ENCODE peak calls at places on chromosomes 3 and 15, in nine cellular contexts. E is tibial nerve; C is PC-3; M is stimulated activated CD8-positive, alpha-beta memory T cell treated with anti-CD3 and anti-CD28 coated beads, Interleukin-4, amount 100 ng/mL, for 1 hour; F is stimulated activated naive CD8-positive, alpha-beta T cell treated with anti-CD3 and anti-CD28 coated beads, Interleukin-15, amount 100 ng/mL, for 72 hours; R is hepatocyte; Q is left lung; B is activated CD8-positive, alpha-beta memory T cell treated with anti-CD3 and anti-CD28 coated beads for 48 hours; X is stimulated activated CD4-positive, alpha-beta T cell treated with anti-CD3 and anti-CD28 coated beads, Interleukin-12 subunit alpha, Interleukin-12 subunit beta, amount 100 ng/mL, for 24 hours. J is an unnamed sample.

GRCh38 chr3:120429921-120430361 is 20.9 kb downstream of the FSTL1 start:
- DNase-seq in Q (no peak), B (no peak), E (no peak), F (no peak), X (no peak), R (no peak), C (no peak), M (no peak), J (no peak)

GRCh38 chr3:65665922-65666321 is 372.8 kb downstream of the MAGI1 start:
- DNase-seq in C (no peak), Q (no peak), M (no peak), B (no peak), E (no peak), R (no peak), F (no peak), X (no peak), J (no peak)

GRCh38 chr3:10740954-10741353 is 75.1 kb upstream of the SLC6A11 start:
- DNase-seq in F (no peak), B (no peak), C (no peak), E (no peak), R (no peak), X (no peak), Q (no peak), M (no peak), J (no peak)

GRCh38 chr3:31980530-31981205 is 394 bp downstream of the OSBPL10 start:
- DNase-seq in R (peak; percentile 84), X (peak; percentile 33), Q (peak; percentile 65), M (no peak), E (peak; percentile 18), F (peak; percentile 53), C (peak; percentile 71), B (no peak), J (peak; percentile 53)

GRCh38 chr15:72784233-72784876 is 797 bp upstream of the ADPGK start:
- DNase-seq in E (no peak), X (no peak), R (peak; percentile 85), F (peak; percentile 71), Q (no peak), B (no peak), M (no peak), C (peak; percentile 70), J (no peak)

GRCh38 chr3:71546781-71547180 is 36.7 kb downstream of the FOXP1 start:
- DNase-seq in B (no peak), E (no peak), Q (no peak), M (no peak), F (no peak), R (no peak), X (no peak), C (no peak), J (no peak)

GRCh38 chr15:26848498-26848897 is 18.4 kb upstream of the GABRA5 start:
- DNase-seq in C (no peak), F (no peak), B (no peak), X (no peak), Q (no peak), R (no peak), E (no peak), M (no peak), J (no peak)

GRCh38 chr15:93451265-93451664 is 362.3 kb upstream of the RGMA start:
- DNase-seq in F (no peak), Q (no peak), C (peak; percentile 12), B (no peak), R (no peak), M (no peak), E (peak; percentile 50), X (no peak), J (peak; percentile 1)

GRCh38 chr15:79003301-79003700 is 58.5 kb upstream of the CTSH start:
- DNase-seq in R (no peak), C (no peak), B (no peak), X (no peak), F (no peak), M (no peak), Q (no peak), E (no peak), J (no peak)

GRCh38 chr15:57726411-57726810 is 19.9 kb downstream of the POLR2M start:
- DNase-seq in R (no peak), Q (no peak), E (no peak), B (no peak), M (no peak), F (no peak), X (no peak), C (no peak), J (no peak)

GRCh38 chr15:58489289-58489688 is 57.5 kb downstream of the LIPC start:
- DNase-seq in Q (no peak), F (no peak), B (no peak), R (no peak), X (no peak), C (no peak), M (no peak), E (no peak), J (no peak)

GRCh38 chr3:156631323-156631722 is 43.1 kb upstream of the TIPARP start:
- DNase-seq in R (no peak), C (peak; percentile 20), B (no peak), X (no peak), F (no peak), E (no peak), M (no peak), Q (no peak), J (no peak)

GRCh38 chr15:77627067-77627466 is 5.6 kb downstream of the LINGO1 start:
- DNase-seq in F (no peak), R (no peak), X (no peak), Q (no peak), B (no peak), E (no peak), M (no peak), C (no peak), J (no peak)

GRCh38 chr3:37499061-37499785 is 324.8 kb upstream of the LRRFIP2 start:
- DNase-seq in C (no peak), F (no peak), M (no peak), E (no peak), R (no peak), Q (no peak), B (no peak), X (no peak), J (no peak)

GRCh38 chr3:49461443-49462171 is 8.5 kb upstream of the DAG1 start:
- DNase-seq in R (no peak), X (no peak), F (no peak), B (no peak), M (no peak), E (no peak), C (peak; percentile 57), Q (no peak), J (no peak)

GRCh38 chr3:136250862-136251460 is 821 bp downstream of the PCCB start:
- DNase-seq in E (peak; percentile 23), C (peak; percentile 9), M (peak; percentile 1), B (no peak), R (peak; percentile 19), F (peak; percentile 20), Q (peak; percentile 77), X (no peak), J (peak; percentile 55)

GRCh38 chr3:134721214-134721613 is 70.4 kb upstream of the KY start:
- DNase-seq in E (no peak), M (no peak), F (no peak), R (no peak), B (no peak), C (no peak), Q (no peak), X (no peak), J (no peak)

GRCh38 chr3:39289107-39289506 is 9.3 kb upstream of the CX3CR1 start:
- DNase-seq in X (no peak), M (no peak), B (no peak), E (no peak), R (no peak), C (no peak), F (no peak), Q (no peak), J (no peak)

GRCh38 chr3:149342413-149343340 is 9.2 kb upstream of the TM4SF18 start:
- DNase-seq in B (no peak), M (no peak), Q (no peak), X (no peak), R (no peak), F (no peak), E (no peak), C (peak; percentile 82), J (no peak)

GRCh38 chr3:112687214-112687613 is 46.3 kb upstream of the CCDC80 start:
- DNase-seq in M (no peak), X (no peak), B (no peak), F (no peak), C (peak; percentile 79), Q (no peak), R (no peak), E (no peak), J (no peak)

GRCh38 chr15:60720084-60720483 is 241.1 kb upstream of the ICE2 start:
- DNase-seq in X (no peak), R (no peak), F (no peak), M (no peak), C (no peak), E (no peak), Q (no peak), B (no peak), J (peak; percentile 54)

GRCh38 chr15:31400222-31400927 is 73.7 kb downstream of the KLF13 start:
- DNase-seq in C (no peak), M (no peak), F (no peak), B (no peak), Q (no peak), E (no peak), X (no peak), R (no peak), J (peak; percentile 47)

GRCh38 chr15:51947124-51947523 is 24.5 kb downstream of the LEO1 start:
- DNase-seq in C (no peak), F (no peak), R (no peak), X (no peak), E (no peak), Q (no peak), B (no peak), M (no peak), J (no peak)

GRCh38 chr15:42511010-42511396 is 15.6 kb downstream of the SNAP23 start:
- DNase-seq in Q (no peak), F (no peak), M (no peak), C (no peak), B (no peak), X (no peak), E (no peak), R (peak; percentile 11), J (no peak)

GRCh38 chr3:139225551-139225950 is 118.3 kb upstream of the MRPS22 start:
- DNase-seq in B (no peak), Q (no peak), X (no peak), M (no peak), E (no peak), F (no peak), R (no peak), C (peak; percentile 35), J (no peak)

GRCh38 chr15:55240125-55240760 is 43.5 kb upstream of the RSL24D1 start:
- DNase-seq in B (no peak), C (no peak), Q (no peak), R (no peak), X (no peak), E (no peak), M (no peak), F (no peak), J (no peak)

GRCh38 chr3:1446531-1446930 is 353.7 kb downstream of the CNTN6 start:
- DNase-seq in C (no peak), R (no peak), M (no peak), X (no peak), E (no peak), Q (no peak), B (no peak), F (no peak), J (no peak)

GRCh38 chr3:149291178-149291577 is 42.3 kb downstream of the TM4SF18 start:
- DNase-seq in B (no peak), F (peak; percentile 18), X (no peak), C (no peak), E (no peak), R (no peak), Q (no peak), M (no peak), J (peak; percentile 50)

GRCh38 chr15:40985541-40986330 is 32.5 kb downstream of the CHAC1 start:
- DNase-seq in B (no peak), E (no peak), X (no peak), Q (no peak), M (no peak), C (no peak), R (no peak), F (no peak), J (no peak)

GRCh38 chr3:27714692-27715453 is 7.2 kb downstream of the EOMES start:
- DNase-seq in R (peak; percentile 68), X (no peak), M (no peak), F (no peak), C (peak; percentile 39), B (no peak), E (no peak), Q (no peak), J (peak; percentile 72)

GRCh38 chr15:92075764-92076163 is 222.3 kb downstream of the SLCO3A1 start:
- DNase-seq in B (no peak), F (no peak), E (no peak), M (no peak), C (no peak), Q (no peak), R (no peak), X (no peak), J (no peak)